ENCODE peak calls at places on chromosomes 5 and 9, in five cellular contexts. B is posterior vena cava, S is GM10248, N is GM23248, L is C1 segment of cervical spinal cord. D is an unnamed sample.

GRCh38 chr9:99299214-99300102 is 77.4 kb downstream of the SEC61B start:
- DNase-seq in B (no peak), L (no peak), N (peak), S (no peak), D (peak)

GRCh38 chr5:27328480-27328879 is 290.1 kb upstream of the CDH9 start:
- DNase-seq in B (no peak), N (peak), S (no peak), L (no peak), D (no peak)

GRCh38 chr9:124812401-124813016 is 35.6 kb downstream of the OLFML2A start:
- DNase-seq in B (no peak), N (peak), L (no peak), S (no peak), D (peak)

GRCh38 chr9:106862115-106862945 is 636 bp upstream of the ZNF462 start:
- DNase-seq in B (peak), N (peak), L (no peak), S (no peak), D (peak)

GRCh38 chr9:14296462-14296861 is 17.5 kb downstream of the NFIB start:
- DNase-seq in N (no peak), L (no peak), S (no peak), B (peak), D (no peak)

GRCh38 chr5:78915170-78915569 is 69.9 kb downstream of the ARSB start:
- DNase-seq in L (no peak), B (no peak), N (no peak), S (no peak), D (no peak)

GRCh38 chr5:132754947-132755346 is 7.7 kb downstream of the CCNI2 start:
- DNase-seq in S (no peak), N (peak), L (no peak), B (no peak), D (no peak)

GRCh38 chr5:177459357-177459756 is 12.7 kb downstream of the PRR7 start:
- DNase-seq in L (no peak), S (no peak), N (no peak), B (no peak), D (no peak)

GRCh38 chr5:124103671-124104070 is 591.7 kb downstream of the CSNK1G3 start:
- DNase-seq in L (no peak), N (peak), S (no peak), B (no peak), D (no peak)

GRCh38 chr5:38670878-38671277 is 114.4 kb upstream of the LIFR start:
- DNase-seq in S (no peak), N (peak), L (no peak), B (no peak), D (no peak)

GRCh38 chr9:110121170-110121569 is 86.8 kb downstream of the C9orf152 start:
- DNase-seq in N (no peak), L (no peak), S (no peak), B (no peak), D (no peak)

GRCh38 chr5:158485604-158486081 is 614.1 kb downstream of the EBF1 start:
- DNase-seq in N (peak), B (no peak), L (no peak), S (no peak), D (no peak)

GRCh38 chr5:107982703-107983425 is 312.1 kb upstream of the EFNA5 start:
- DNase-seq in B (no peak), N (no peak), S (no peak), L (no peak), D (no peak)

GRCh38 chr9:133492061-133493021 is 13.4 kb upstream of the SLC2A6 start:
- DNase-seq in S (no peak), B (peak), L (no peak), N (peak), D (peak)

GRCh38 chr9:88809371-88809770 is 181.9 kb upstream of the S1PR3 start:
- DNase-seq in L (no peak), S (no peak), B (no peak), N (no peak), D (no peak)

GRCh38 chr9:7171461-7171860 is 413.7 kb downstream of the KDM4C start:
- DNase-seq in B (no peak), N (no peak), S (no peak), L (no peak), D (no peak)

D was measured in AG08396.